ENCODE peak calls at places on chromosomes 7 and 10, in four cellular contexts. O is K562, Y is HepG2, Q is H1. I is an unnamed sample.

GRCh38 chr7:112112822-112113255 is 93.4 kb downstream of the DOCK4 start:
- DNase-seq in O (no peak), Y (no peak), Q (no peak), I (peak; percentile 60)

GRCh38 chr10:79939969-79940368 is 8.9 kb downstream of the SFTPD start:
- DNase-seq in Y (no peak), Q (peak; percentile 27), O (no peak), I (no peak)

GRCh38 chr7:3238525-3239210 is 62.4 kb upstream of the SDK1 start:
- DNase-seq in Q (no peak), Y (no peak), O (no peak), I (no peak)

GRCh38 chr7:87538052-87538451 is 62.6 kb upstream of the ABCB4 start:
- DNase-seq in Y (peak; percentile 11), Q (no peak), O (no peak), I (no peak)

GRCh38 chr10:1208376-1209311 is 152.5 kb downstream of the WDR37 start:
- DNase-seq in Y (no peak), O (no peak), Q (peak; percentile 11), I (no peak)

GRCh38 chr7:20454202-20454601 is 123.5 kb downstream of the ITGB8 start:
- DNase-seq in Q (no peak), O (no peak), Y (no peak), I (no peak)

GRCh38 chr10:17784701-17785100 is 24.4 kb upstream of the MRC1 start:
- DNase-seq in Y (no peak), Q (no peak), O (no peak), I (peak; percentile 11)

GRCh38 chr10:69387500-69387899 is 29.2 kb downstream of the TACR2 start:
- DNase-seq in Q (no peak), Y (no peak), O (no peak), I (no peak)

GRCh38 chr7:38318803-38319416 is 45.5 kb upstream of the TARP start:
- DNase-seq in O (peak; percentile 66), Y (peak; percentile 23), Q (no peak), I (peak; percentile 74)

GRCh38 chr10:68861253-68861652 is 33.9 kb downstream of the STOX1 start:
- DNase-seq in O (peak; percentile 34), Y (no peak), Q (no peak), I (peak; percentile 7)

GRCh38 chr10:105328441-105328840 is 687.4 kb downstream of the SORCS3 start:
- DNase-seq in O (no peak), Q (no peak), Y (no peak), I (no peak)

GRCh38 chr10:32950457-32951109 is 7.4 kb downstream of the ITGB1 start:
- DNase-seq in Q (no peak), Y (no peak), O (no peak), I (peak; percentile 35)

GRCh38 chr10:70890917-70891431 is 2.6 kb upstream of the PCBD1 start:
- DNase-seq in O (peak; percentile 64), Y (peak; percentile 75), Q (no peak), I (no peak)

GRCh38 chr7:34327681-34328080 is 330.3 kb upstream of the NPSR1 start:
- DNase-seq in O (no peak), Q (no peak), Y (no peak), I (no peak)

GRCh38 chr7:49774459-49775064 is 1.1 kb downstream of the VWC2 start:
- DNase-seq in O (no peak), Y (no peak), Q (peak; percentile 72), I (no peak)

GRCh38 chr7:52211930-52212329 is 823.5 kb upstream of the POM121L12 start:
- DNase-seq in O (no peak), Q (no peak), Y (no peak), I (no peak)

GRCh38 chr7:151058766-151059361 is 525 bp upstream of the SLC4A2 start:
- DNase-seq in Y (no peak), Q (peak; percentile 62), O (peak; percentile 62), I (peak; percentile 35)

GRCh38 chr7:70696139-70696782 is 435.7 kb upstream of the GALNT17 start:
- DNase-seq in O (no peak), Y (no peak), Q (no peak), I (no peak)

GRCh38 chr7:38463277-38464224 is 167.6 kb downstream of the AMPH start:
- DNase-seq in O (peak; percentile 24), Q (no peak), Y (no peak), I (no peak)

GRCh38 chr10:29612657-29613056 is 22.1 kb downstream of the SVIL start:
- DNase-seq in Q (no peak), O (no peak), Y (no peak), I (no peak)

GRCh38 chr7:134365341-134366054 is 48.8 kb upstream of the SLC35B4 start:
- DNase-seq in O (peak; percentile 38), Q (no peak), Y (no peak), I (no peak)

GRCh38 chr7:22672892-22673637 is 53.9 kb upstream of the IL6 start:
- DNase-seq in Q (no peak), O (no peak), Y (peak; percentile 77), I (no peak)

GRCh38 chr10:653991-654646 is 35.3 kb downstream of the DIP2C start:
- DNase-seq in Q (peak; percentile 36), Y (no peak), O (no peak), I (peak; percentile 57)

DNA sequence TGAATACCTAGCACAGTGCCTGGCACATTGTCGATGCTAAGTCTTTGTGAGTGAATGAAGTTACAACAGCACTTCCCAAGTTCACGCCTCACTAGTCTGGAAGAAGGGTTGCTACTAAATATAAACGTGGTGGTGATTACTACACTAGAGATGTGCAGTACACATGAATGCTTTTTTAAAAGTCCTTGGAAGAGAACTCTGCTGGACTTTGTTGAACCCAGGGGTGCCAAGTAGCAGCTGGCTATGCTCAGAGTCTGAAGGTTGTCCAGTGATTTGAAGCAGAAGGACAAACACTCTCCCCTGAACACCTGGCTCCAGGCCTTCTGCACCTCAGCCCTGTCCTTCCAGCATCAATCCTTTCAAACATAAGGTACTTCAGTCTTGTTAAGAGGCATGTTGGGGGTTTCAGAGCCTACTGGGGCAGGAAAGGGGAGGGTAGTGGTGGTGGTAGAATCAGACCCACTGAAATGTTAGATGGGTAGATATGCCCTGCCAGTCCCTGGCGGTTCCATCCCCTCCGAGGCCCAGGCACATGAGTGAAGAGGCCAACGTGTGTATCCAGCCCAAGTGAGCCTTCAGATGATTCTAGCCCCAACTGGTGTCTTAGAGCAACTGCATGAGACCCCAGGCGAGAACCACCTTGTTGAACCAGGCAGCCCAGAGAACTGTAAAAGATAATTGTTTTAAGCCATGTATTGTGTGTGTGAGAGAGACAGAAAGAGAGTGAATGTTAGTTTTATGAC is 94.4 kb downstream of the TAX1BP1 start:
- DNase-seq in Q (no peak), O (no peak), Y (no peak), I (no peak)
- TF ChIP-seq CTCF in Q (no peak), O (no peak), Y (no peak), I (no peak)

DNA sequence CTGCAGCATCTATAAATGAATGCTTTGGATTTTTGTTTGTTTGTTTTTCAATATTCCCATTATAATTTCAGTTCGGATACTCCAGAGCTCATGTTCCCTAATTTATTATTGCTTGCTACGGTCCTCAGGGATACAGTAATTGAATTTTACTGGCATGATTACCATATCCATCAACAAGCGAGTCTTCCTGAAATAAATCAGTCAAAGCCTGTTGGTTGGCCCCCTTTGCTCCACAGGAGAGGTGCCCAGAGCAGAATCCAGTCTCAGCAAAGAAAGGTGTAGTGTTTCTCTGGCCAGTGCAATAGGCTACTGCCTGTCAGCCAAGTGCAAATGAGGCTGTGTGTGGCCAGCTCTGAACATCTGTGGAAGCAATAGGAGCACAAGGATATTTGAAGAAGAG is 18.3 kb downstream of the TRIL start:
- DNase-seq in Y (no peak), O (no peak), Q (no peak), I (no peak)
- TF ChIP-seq JUN in Y (no peak), O (no peak), Q (no peak), I (no peak)

DNA sequence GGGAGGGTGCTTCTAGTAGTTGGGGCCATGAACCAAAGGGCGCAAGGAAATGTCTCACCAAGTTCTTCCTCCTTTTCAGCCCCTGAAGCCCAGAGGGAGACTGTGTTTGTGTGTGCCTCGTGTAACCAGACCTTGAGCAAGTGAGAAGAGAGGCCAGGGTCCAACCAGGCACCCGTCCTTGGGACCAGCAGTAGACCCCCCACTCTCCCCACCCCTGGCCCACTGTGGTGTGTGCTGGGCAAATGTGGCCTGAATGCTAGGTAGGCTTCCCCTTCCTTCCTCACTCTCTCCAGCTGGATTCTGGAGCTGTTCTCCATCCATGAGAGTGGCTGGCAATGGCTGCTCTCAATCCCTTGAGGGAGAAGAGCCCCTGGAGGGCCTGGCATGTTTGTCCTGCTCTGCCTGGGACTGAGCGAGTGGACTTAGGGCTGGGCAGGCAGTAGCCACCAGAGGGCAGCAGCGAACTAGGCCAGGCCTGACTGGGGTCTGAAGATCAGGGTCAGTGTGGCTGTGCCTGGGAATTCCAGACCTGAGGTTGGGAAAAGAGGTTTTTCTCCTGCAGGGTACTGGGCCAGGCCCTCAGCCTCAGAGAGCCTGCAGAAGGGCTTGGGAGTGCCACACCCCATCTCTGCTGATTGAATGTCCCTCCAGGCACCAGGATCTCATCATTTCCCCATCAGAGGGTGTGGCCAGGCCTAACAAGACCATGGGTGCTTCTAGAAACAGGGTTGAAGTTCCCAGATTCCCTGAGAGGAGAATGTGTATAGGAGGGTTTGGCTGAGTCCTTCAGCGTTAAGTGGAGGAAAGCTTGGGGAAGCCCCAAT is 12.4 kb downstream of the SFRP5 start:
- DNase-seq in Q (peak; percentile 95), O (peak; percentile 66), Y (peak; percentile 79), I (peak; percentile 62)
- H3K36me3 ChIP-seq in Q (peaks cover 23% of the 10 kb centered on the region), O (peaks cover 56% of the 10 kb centered on the region), Y (peaks cover 26% of the 10 kb centered on the region), I (peaks cover 40% of the 10 kb centered on the region)

GRCh38 chr7:29610031-29610490 is 46.4 kb downstream of the PRR15 start:
- DNase-seq in Y (no peak), O (no peak), Q (no peak), I (no peak)
- TF ChIP-seq CTCF in Y (no peak), O (no peak), Q (no peak), I (no peak)

GRCh38 chr10:35611750-35612149 is 6.6 kb downstream of the GJD4 start:
- DNase-seq in O (peak; percentile 23), Q (no peak), Y (peak; percentile 20), I (no peak)

GRCh38 chr10:35608317-35608672 is 3.2 kb downstream of the GJD4 start:
- DNase-seq in Y (no peak), O (no peak), Q (no peak), I (no peak)

GRCh38 chr10:35605191-35605590 is at the start of gene GJD4:
- DNase-seq in Q (no peak), O (peak; percentile 53), Y (no peak), I (no peak)

GRCh38 chr10:35607475-35608316 is 2.6 kb downstream of the GJD4 start:
- DNase-seq in O (no peak), Y (no peak), Q (no peak), I (no peak)

GRCh38 chr10:35606423-35606822 is 1.3 kb downstream of the GJD4 start:
- DNase-seq in Q (no peak), O (no peak), Y (no peak), I (no peak)
- TF ChIP-seq JUN in Q (no peak), O (no peak), Y (no peak), I (no peak)

GRCh38 chr7:104007614-104008013 is 18.2 kb upstream of the RELN start:
- DNase-seq in O (no peak), Y (no peak), Q (no peak), I (no peak)

GRCh38 chr7:104010052-104010909 is 20.8 kb upstream of the RELN start:
- DNase-seq in Q (no peak), O (no peak), Y (peak; percentile 81), I (no peak)

GRCh38 chr7:104008107-104008506 is 18.6 kb upstream of the RELN start:
- DNase-seq in Y (no peak), Q (no peak), O (no peak), I (no peak)

DNA sequence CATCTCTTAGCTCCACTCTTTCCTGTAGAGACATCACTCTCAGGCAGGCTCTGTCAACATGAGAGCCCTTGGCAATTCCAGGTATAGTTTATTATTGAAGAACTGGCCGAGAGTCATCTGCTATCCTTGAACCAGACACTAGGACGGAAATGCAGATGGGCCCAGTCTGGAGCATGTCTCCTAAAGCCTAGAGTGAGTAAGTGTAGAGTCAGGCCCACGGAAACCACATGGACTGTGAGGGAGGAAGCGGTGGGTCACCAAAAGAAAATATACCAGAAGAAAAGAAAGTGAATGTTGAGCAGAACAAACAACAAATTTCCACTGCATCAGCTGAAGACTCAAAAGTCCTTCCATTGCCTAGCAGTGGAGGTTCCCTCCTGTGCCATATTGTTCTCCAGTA is 15.7 kb upstream of the RELN start:
- DNase-seq in Q (no peak), Y (no peak), O (peak; percentile 25), I (peak; percentile 36)
- H3K36me3 ChIP-seq in Q (no peaks in the 10 kb centered on the region), Y (no peaks in the 10 kb centered on the region), O (no peaks in the 10 kb centered on the region), I (no peaks in the 10 kb centered on the region)

I was measured in endothelial cell of umbilical vein.